ENCODE peak calls at places on chromosomes 13 and 19, in four cellular contexts. Y is WTC11, N is K562, A is HepG2. M is an unnamed sample.

GRCh38 chr19:49355890-49356289 is 6.3 kb downstream of the TEAD2 start:
- DNase-seq in Y (no peak), A (no peak), N (no peak), M (no peak)

GRCh38 chr13:36345438-36346221 is 564 bp downstream of the SPART start:
- DNase-seq in A (peak; percentile 35), Y (peak; percentile 54), N (peak; percentile 39), M (peak; percentile 39)

GRCh38 chr19:51407631-51408131 is 9.8 kb downstream of the SIGLEC10 start:
- DNase-seq in Y (peak; percentile 47), N (peak; percentile 84), A (peak; percentile 74), M (peak; percentile 56)

GRCh38 chr19:5150902-5151741 is 182.2 kb downstream of the KDM4B start:
- DNase-seq in Y (no peak), N (no peak), A (no peak), M (no peak)

GRCh38 chr19:40921005-40921897 is 39.2 kb upstream of the CYP2A7 start:
- DNase-seq in N (no peak), A (peak; percentile 83), Y (no peak), M (peak; percentile 26)

GRCh38 chr19:36916991-36917390 is 859 bp downstream of the ZNF568 start:
- DNase-seq in N (no peak), Y (no peak), A (no peak), M (no peak)

GRCh38 chr19:45161715-45162463 is 1.1 kb upstream of the NKPD1 start:
- DNase-seq in A (no peak), N (peak; percentile 66), Y (peak; percentile 79), M (peak; percentile 51)

GRCh38 chr13:113648218-113648615 is 9.8 kb downstream of the ATP4B start:
- DNase-seq in Y (peak; percentile 5), N (no peak), A (no peak), M (no peak)

GRCh38 chr13:51541809-51542258 is 42.4 kb upstream of the WDFY2 start:
- DNase-seq in N (no peak), A (no peak), Y (no peak), M (no peak)

GRCh38 chr19:50998061-50998460 is 3.3 kb downstream of the KLK8 start:
- DNase-seq in N (no peak), A (no peak), Y (no peak), M (no peak)

GRCh38 chr13:76879211-76879875 is 6.9 kb downstream of the KCTD12 start:
- DNase-seq in N (no peak), Y (no peak), A (no peak), M (no peak)

GRCh38 chr13:67833564-67833963 is 603.4 kb upstream of the PCDH9 start:
- DNase-seq in N (no peak), Y (no peak), A (no peak), M (no peak)

GRCh38 chr13:29849071-29849541 is 1.3 kb downstream of the UBL3 start:
- DNase-seq in N (no peak), A (peak; percentile 13), Y (no peak), M (no peak)

GRCh38 chr19:54013866-54014265 is 22.4 kb downstream of the CACNG6 start:
- DNase-seq in Y (no peak), N (no peak), A (no peak), M (no peak)

GRCh38 chr19:54021932-54022331 is 30.5 kb downstream of the CACNG6 start:
- DNase-seq in Y (no peak), A (peak; percentile 52), N (no peak), M (no peak)

GRCh38 chr19:54021363-54021762 is 29.9 kb downstream of the CACNG6 start:
- DNase-seq in N (no peak), Y (no peak), A (no peak), M (no peak)

GRCh38 chr19:54014920-54015560 is 23.6 kb downstream of the CACNG6 start:
- DNase-seq in N (no peak), Y (no peak), A (no peak), M (peak; percentile 45)

GRCh38 chr19:54017266-54017665 is 25.8 kb downstream of the CACNG6 start:
- DNase-seq in N (no peak), Y (no peak), A (no peak), M (no peak)
- TF ChIP-seq ELF4 in N (no peak), Y (no peak), A (no peak), M (no peak)

DNA sequence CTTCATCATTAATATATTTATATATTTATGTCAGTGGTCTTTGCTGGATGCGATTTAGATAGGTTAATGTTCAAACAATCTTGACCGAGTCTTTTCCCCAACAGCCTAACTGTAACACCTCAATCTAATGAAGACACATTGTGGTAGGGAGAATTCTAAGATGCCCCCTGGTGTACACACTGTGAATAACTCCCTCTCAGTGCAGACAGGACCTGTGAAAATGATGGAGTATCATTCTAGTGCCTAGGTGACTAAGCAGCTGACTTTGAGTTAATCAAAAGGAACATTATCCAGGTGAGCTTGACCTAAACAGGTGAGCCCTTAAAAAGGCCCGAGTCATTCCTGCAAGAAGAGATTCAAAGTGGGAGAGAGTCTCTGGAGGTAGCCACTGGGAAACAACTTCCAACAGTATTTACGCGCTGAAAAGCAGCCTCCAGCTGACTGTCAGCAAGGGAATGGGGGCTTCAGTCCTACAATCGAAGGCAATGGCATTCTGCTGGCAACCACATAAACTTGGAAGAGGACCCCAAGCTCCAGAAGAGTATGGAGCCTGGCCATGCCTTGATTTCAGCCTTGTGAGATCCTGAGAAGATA is 28.0 kb upstream of the KBTBD7 start:
- DNase-seq in N (peak; percentile 57), Y (peak; percentile 60), A (peak; percentile 50), M (peak; percentile 65)
- TF ChIP-seq ELF4 in N (no peak), Y (no peak), A (no peak), M (no peak)

GRCh38 chr13:24338721-24339120 is 29.3 kb downstream of the C1QTNF9 start:
- DNase-seq in A (no peak), Y (no peak), N (no peak), M (no peak)

GRCh38 chr13:24339937-24340607 is 30.7 kb downstream of the C1QTNF9 start:
- DNase-seq in N (no peak), A (no peak), Y (no peak), M (no peak)

GRCh38 chr13:24341439-24341838 is 32.1 kb downstream of the C1QTNF9 start:
- DNase-seq in N (no peak), Y (no peak), A (no peak), M (no peak)

GRCh38 chr13:24340608-24340955 is 31.2 kb downstream of the C1QTNF9 start:
- DNase-seq in Y (no peak), A (no peak), N (no peak), M (no peak)
- TF ChIP-seq ELF4 in Y (no peak), A (no peak), N (no peak), M (no peak)

GRCh38 chr13:106177146-106177545 is 358.3 kb downstream of the EFNB2 start:
- DNase-seq in N (no peak), A (no peak), Y (no peak), M (no peak)

GRCh38 chr13:106178816-106179215 is 356.6 kb downstream of the EFNB2 start:
- DNase-seq in Y (no peak), N (no peak), A (no peak), M (no peak)

GRCh38 chr13:106173891-106174610 is 361.4 kb downstream of the EFNB2 start:
- DNase-seq in Y (no peak), A (no peak), N (no peak), M (no peak)

GRCh38 chr13:106173346-106173745 is 362.1 kb downstream of the EFNB2 start:
- DNase-seq in N (no peak), A (no peak), Y (no peak), M (no peak)

GRCh38 chr13:106176103-106176502 is 359.4 kb downstream of the EFNB2 start:
- DNase-seq in N (no peak), A (no peak), Y (no peak), M (no peak)
- TF ChIP-seq ELF4 in N (no peak), A (no peak), Y (no peak), M (no peak)

DNA sequence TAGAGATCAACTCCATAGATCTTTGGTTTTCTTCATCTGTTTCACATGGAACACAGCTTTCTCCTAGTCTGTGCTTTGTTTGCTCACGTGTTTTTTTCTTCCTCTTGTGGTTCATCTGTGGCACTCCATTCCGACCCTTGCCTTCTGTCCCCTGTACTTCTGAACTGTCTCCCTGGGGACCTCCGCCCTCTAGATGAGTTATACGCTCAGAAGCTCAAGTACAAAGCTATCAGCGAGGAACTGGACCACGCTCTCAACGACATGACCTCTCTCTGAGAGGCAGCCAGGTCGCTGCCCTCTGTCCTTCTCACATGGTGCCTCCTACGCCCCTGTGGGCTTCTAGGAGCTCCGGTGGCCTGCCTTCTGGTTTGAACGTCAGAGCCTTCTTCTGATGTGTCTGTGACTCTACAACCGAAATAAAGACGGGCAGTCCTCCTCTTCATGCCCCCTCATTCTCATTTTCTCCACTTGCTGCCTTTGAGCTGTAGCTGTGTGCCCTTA is 16.6 kb upstream of the RAB8A start:
- DNase-seq in N (no peak), A (no peak), Y (no peak), M (no peak)
- TF ChIP-seq ELF4 in N (no peak), A (no peak), Y (no peak), M (no peak)

DNA sequence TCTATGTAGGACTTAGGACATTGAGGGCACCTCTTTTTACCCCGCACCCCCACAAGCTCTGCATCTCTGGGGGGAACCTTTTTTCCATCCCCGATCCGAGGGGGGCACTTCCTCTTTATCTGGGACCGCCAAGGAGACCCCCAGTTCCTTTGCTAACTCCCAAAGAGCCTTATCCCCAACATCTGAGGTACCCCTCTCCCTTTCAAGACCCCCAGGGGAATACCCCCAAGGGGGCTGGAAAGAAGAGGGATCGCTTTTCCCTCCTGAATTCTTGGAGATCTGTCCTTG is 1.1 kb downstream of the TNFSF9 start:
- DNase-seq in A (no peak), Y (no peak), N (no peak), M (no peak)
- TF ChIP-seq ELF4 in A (no peak), Y (no peak), N (no peak), M (no peak)

DNA sequence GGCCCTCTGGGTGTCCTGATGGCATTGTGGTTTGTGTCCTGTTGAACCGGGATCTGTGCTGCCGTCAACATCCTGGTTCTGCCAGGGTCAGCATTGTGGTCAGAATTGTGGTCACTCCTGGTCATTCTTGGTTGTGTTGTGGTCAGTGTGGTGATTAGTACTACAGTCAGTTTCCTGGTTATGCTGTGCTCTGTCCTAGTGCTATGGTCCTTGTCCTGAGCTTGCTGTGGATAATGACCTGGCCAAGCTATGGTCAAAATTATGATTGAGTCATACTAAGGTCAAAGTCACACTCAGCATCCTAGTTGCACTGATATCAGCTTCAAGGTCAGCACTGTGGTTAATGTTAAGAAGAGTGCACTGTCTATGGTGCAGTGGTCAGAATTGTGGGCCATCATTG is 4.5 kb upstream of the OLFM2 start:
- DNase-seq in N (no peak), A (peak; percentile 26), Y (no peak), M (no peak)
- TF ChIP-seq ELF4 in N (no peak), A (no peak), Y (no peak), M (no peak)

GRCh38 chr13:100381595-100382224 is 206.9 kb downstream of the GGACT start:
- DNase-seq in Y (no peak), N (no peak), A (no peak), M (no peak)
- TF ChIP-seq ELF4 in Y (no peak), N (no peak), A (no peak), M (no peak)

DNA sequence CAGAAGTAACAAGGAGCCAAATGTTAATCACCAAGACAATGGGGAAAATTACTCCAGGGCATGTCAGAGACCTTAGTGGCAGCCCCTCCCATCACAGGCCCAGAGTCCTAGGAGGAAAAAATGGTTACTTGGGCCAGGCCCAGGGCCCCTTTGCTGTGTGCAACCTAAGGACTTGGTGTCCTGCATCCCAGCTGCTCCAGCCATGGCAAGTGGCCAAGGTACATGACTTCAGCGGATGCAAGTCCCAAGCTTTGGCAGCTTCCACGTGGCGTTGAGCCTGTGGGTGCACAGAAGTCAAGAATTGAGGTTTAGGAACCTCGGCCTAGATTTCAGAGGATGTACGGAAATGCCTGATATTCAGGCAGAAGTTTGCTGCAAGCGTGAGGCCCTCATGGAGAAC is 46.7 kb downstream of the OR10H4 start:
- DNase-seq in N (no peak), Y (no peak), A (no peak), M (no peak)
- TF ChIP-seq ELF4 in N (no peak), Y (no peak), A (no peak), M (no peak)